ENCODE peak calls at places on chromosomes 6 and 20, in eight cellular contexts. Y is stimulated activated CD4-positive, alpha-beta T cell treated with anti-CD3 and anti-CD28 coated beads, Interleukin-1b, Interleukin-23, amount 100 ng/mL, for 24 hours; B is activated CD4-positive, alpha-beta T cell treated with anti-CD3 and anti-CD28 coated beads for 1 hour; W is NCI-H2171; S is mesenteric fat pad; D is HS-5; I is non-pigmented ciliary epithelial cell; Z is nephron progenitor cell. C is an unnamed sample.
A peak's percentile ranks its signal among the peaks of the same experiment; 100 is the strongest.

GRCh38 chr6:11601776-11602605 is 64.4 kb downstream of the TMEM170B start:
- DNase-seq in B (no peak), S (no peak), W (no peak), Y (no peak), Z (no peak), D (no peak), I (no peak), C (no peak)

GRCh38 chr6:170290306-170291128 is at the start of gene DLL1:
- DNase-seq in Z (peak; percentile 87), I (no peak), B (no peak), D (no peak), Y (no peak), W (peak; percentile 41), S (peak; percentile 89), C (no peak)

GRCh38 chr6:157981395-157982296 is at the start of gene SYNJ2:
- DNase-seq in D (peak; percentile 30), W (peak; percentile 40), B (peak; percentile 81), S (peak; percentile 94), I (no peak), Y (peak; percentile 54), Z (peak; percentile 81), C (peak; percentile 76)

GRCh38 chr20:25042531-25043498 is 15.1 kb downstream of the ACSS1 start:
- DNase-seq in W (no peak), Z (no peak), I (no peak), D (no peak), Y (no peak), B (no peak), S (no peak), C (peak; percentile 19)

GRCh38 chr20:1424336-1424735 is 31.5 kb upstream of the FKBP1A start:
- DNase-seq in B (no peak), Z (no peak), Y (no peak), W (no peak), I (no peak), D (no peak), S (no peak), C (no peak)

GRCh38 chr20:48615871-48616270 is 211.9 kb downstream of the PREX1 start:
- DNase-seq in S (no peak), Z (no peak), Y (no peak), W (no peak), D (no peak), I (no peak), B (no peak), C (no peak)

GRCh38 chr6:168432196-168432595 is 8.8 kb upstream of the SMOC2 start:
- DNase-seq in B (no peak), D (no peak), W (no peak), Z (no peak), Y (no peak), S (no peak), I (no peak), C (no peak)

GRCh38 chr20:59455392-59456341 is 148.7 kb upstream of the PHACTR3 start:
- DNase-seq in B (no peak), Z (peak; percentile 47), I (no peak), W (peak; percentile 64), D (no peak), S (no peak), Y (no peak), C (no peak)

GRCh38 chr6:90500458-90500857 is 86.4 kb downstream of the MAP3K7 start:
- DNase-seq in Y (no peak), B (no peak), I (no peak), W (no peak), Z (no peak), S (no peak), D (no peak), C (no peak)

GRCh38 chr6:55866110-55866509 is 9.3 kb downstream of the BMP5 start:
- DNase-seq in I (no peak), D (no peak), S (no peak), W (no peak), Z (no peak), B (no peak), Y (no peak), C (no peak)

GRCh38 chr20:17905544-17905943 is 63.0 kb downstream of the SNX5 start:
- DNase-seq in D (no peak), S (no peak), Z (no peak), W (no peak), I (no peak), Y (no peak), B (no peak), C (no peak)

GRCh38 chr6:123803862-123804681 is at the start of gene NKAIN2:
- DNase-seq in D (no peak), I (no peak), Z (peak; percentile 70), S (no peak), W (peak; percentile 46), Y (no peak), B (no peak), C (no peak)

GRCh38 chr20:1883986-1884385 is 11.2 kb upstream of the SIRPA start:
- DNase-seq in B (no peak), D (no peak), S (no peak), Y (no peak), Z (no peak), I (no peak), W (no peak), C (no peak)

GRCh38 chr20:32849577-32849976 is 9.1 kb upstream of the EFCAB8 start:
- DNase-seq in S (no peak), Z (no peak), B (no peak), Y (no peak), W (no peak), D (no peak), I (no peak), C (no peak)

GRCh38 chr20:14879020-14879697 is 541.7 kb upstream of the FLRT3 start:
- DNase-seq in W (no peak), S (no peak), D (peak; percentile 81), Z (no peak), Y (no peak), B (no peak), I (peak; percentile 55), C (no peak)

GRCh38 chr6:11277275-11278206 is 45.1 kb upstream of the NEDD9 start:
- DNase-seq in B (no peak), Y (no peak), I (peak; percentile 86), W (no peak), D (peak; percentile 16), S (no peak), Z (no peak), C (no peak)

GRCh38 chr6:42030585-42031506 is 19.5 kb upstream of the TAF8 start:
- DNase-seq in I (no peak), D (no peak), W (no peak), Z (no peak), Y (no peak), B (no peak), S (no peak), C (no peak)

GRCh38 chr6:72783667-72784066 is 161.8 kb downstream of the KCNQ5 start:
- DNase-seq in B (no peak), S (no peak), I (no peak), D (no peak), Z (no peak), Y (no peak), W (no peak), C (no peak)

GRCh38 chr6:161894436-161894835 is 620.6 kb upstream of the AGPAT4 start:
- DNase-seq in W (no peak), B (no peak), I (no peak), S (no peak), Y (no peak), Z (no peak), D (no peak), C (no peak)

GRCh38 chr6:15332441-15332840 is 86.6 kb downstream of the JARID2 start:
- DNase-seq in D (no peak), B (no peak), S (no peak), Y (no peak), I (no peak), Z (no peak), W (no peak), C (no peak)

GRCh38 chr20:18032977-18033892 is 24.5 kb downstream of the OVOL2 start:
- DNase-seq in S (no peak), W (no peak), D (no peak), Z (peak; percentile 19), I (no peak), B (no peak), Y (no peak), C (no peak)

GRCh38 chr6:116941727-116942126 is 64.7 kb downstream of the RFX6 start:
- DNase-seq in Y (no peak), W (no peak), S (no peak), Z (no peak), I (no peak), B (no peak), D (no peak), C (no peak)

GRCh38 chr6:119467478-119468081 is 118.0 kb upstream of the MAN1A1 start:
- DNase-seq in W (no peak), S (no peak), Z (no peak), B (no peak), Y (no peak), D (no peak), I (no peak), C (no peak)

GRCh38 chr20:19974621-19975435 is 42.3 kb upstream of the NAA20 start:
- DNase-seq in Y (no peak), B (no peak), I (peak; percentile 89), S (peak; percentile 94), Z (peak; percentile 16), D (peak; percentile 77), W (peak; percentile 81), C (no peak)

GRCh38 chr6:42441059-42441471 is 10.7 kb downstream of the TRERF1 start:
- DNase-seq in D (no peak), S (no peak), B (no peak), W (no peak), Y (no peak), Z (no peak), I (no peak), C (no peak)

GRCh38 chr6:166586424-166587156 is at the start of gene RAMACL:
- DNase-seq in I (no peak), D (no peak), S (no peak), Y (peak; percentile 5), Z (peak; percentile 26), B (no peak), W (no peak), C (peak; percentile 13)

GRCh38 chr20:20261159-20261558 is 106.7 kb upstream of the INSM1 start:
- DNase-seq in B (no peak), W (no peak), I (no peak), Y (no peak), D (no peak), Z (no peak), S (no peak), C (no peak)

GRCh38 chr6:68779366-68779765 is 144.3 kb downstream of the ADGRB3 start:
- DNase-seq in Z (no peak), I (no peak), Y (no peak), D (no peak), S (no peak), B (no peak), W (no peak), C (no peak)

GRCh38 chr6:164419099-164419498 is 890.3 kb downstream of the C6orf118 start:
- DNase-seq in I (no peak), S (no peak), Y (no peak), D (no peak), B (no peak), Z (no peak), W (no peak), C (no peak)

GRCh38 chr6:169887529-169888140 is 136.2 kb downstream of the ERMARD start:
- DNase-seq in I (no peak), B (no peak), Z (no peak), S (no peak), D (no peak), Y (no peak), W (no peak), C (no peak)

GRCh38 chr6:23106951-23107350 is 537.6 kb downstream of the HDGFL1 start:
- DNase-seq in S (no peak), W (no peak), I (peak; percentile 47), Y (no peak), D (peak; percentile 51), Z (no peak), B (no peak), C (no peak)

GRCh38 chr6:164098857-164099534 is 684.5 kb downstream of the QKI start:
- DNase-seq in D (no peak), S (no peak), W (no peak), I (no peak), Z (no peak), B (no peak), Y (no peak), C (no peak)

GRCh38 chr20:50594231-50594590 is 84.0 kb downstream of the PTPN1 start:
- DNase-seq in Z (no peak), D (no peak), W (no peak), Y (no peak), S (no peak), B (no peak), I (no peak), C (no peak)

GRCh38 chr6:97630592-97630991 is 347.6 kb upstream of the MMS22L start:
- DNase-seq in I (peak; percentile 51), W (no peak), Y (no peak), B (no peak), S (no peak), D (peak; percentile 56), Z (no peak), C (no peak)